ENCODE peak calls at places on chromosome 3, in eight cellular contexts. One of them, this sample, is unnamed.

GRCh38 chr3:194107126-194107525 is 28.8 kb upstream of the HES1 start:
- DNase-seq in fibroblast of lung: no peak
- DNase-seq in tibial artery: no peak
- DNase-seq in astrocyte: no peak
- DNase-seq in cardiac muscle cell: no peak
- DNase-seq in brain microvascular endothelial cell: no peak
- DNase-seq in GM23338: no peak
- DNase-seq in aorta: no peak
- DNase-seq in this sample: no peak

GRCh38 chr3:20043825-20044224 is 3.6 kb downstream of the KAT2B start:
- DNase-seq in tibial artery: no peak
- DNase-seq in aorta: no peak
- DNase-seq in fibroblast of lung: no peak
- DNase-seq in brain microvascular endothelial cell: no peak
- DNase-seq in GM23338: no peak
- DNase-seq in cardiac muscle cell: no peak
- DNase-seq in astrocyte: no peak
- DNase-seq in this sample: no peak

GRCh38 chr3:196624907-196625306 is 14.6 kb upstream of the NRROS start:
- DNase-seq in brain microvascular endothelial cell: no peak
- DNase-seq in aorta: no peak
- DNase-seq in GM23338: no peak
- DNase-seq in fibroblast of lung: no peak
- DNase-seq in cardiac muscle cell: no peak
- DNase-seq in tibial artery: peak; percentile 64
- DNase-seq in astrocyte: no peak
- DNase-seq in this sample: no peak

GRCh38 chr3:24494616-24495333 is at the start of gene THRB:
- DNase-seq in cardiac muscle cell: peak; percentile 75
- DNase-seq in brain microvascular endothelial cell: no peak
- DNase-seq in fibroblast of lung: peak; percentile 48
- DNase-seq in tibial artery: peak; percentile 84
- DNase-seq in GM23338: peak; percentile 79
- DNase-seq in astrocyte: peak; percentile 26
- DNase-seq in aorta: peak; percentile 94
- DNase-seq in this sample: peak; percentile 80

GRCh38 chr3:36681867-36682266 is 82.5 kb downstream of the DCLK3 start:
- DNase-seq in aorta: no peak
- DNase-seq in tibial artery: no peak
- DNase-seq in brain microvascular endothelial cell: no peak
- DNase-seq in GM23338: no peak
- DNase-seq in astrocyte: no peak
- DNase-seq in cardiac muscle cell: no peak
- DNase-seq in fibroblast of lung: no peak
- DNase-seq in this sample: no peak

GRCh38 chr3:8589880-8590556 is 54.6 kb downstream of the SSUH2 start:
- DNase-seq in brain microvascular endothelial cell: no peak
- DNase-seq in GM23338: no peak
- DNase-seq in cardiac muscle cell: no peak
- DNase-seq in astrocyte: peak; percentile 93
- DNase-seq in aorta: no peak
- DNase-seq in fibroblast of lung: peak; percentile 94
- DNase-seq in tibial artery: no peak
- DNase-seq in this sample: no peak

GRCh38 chr3:141076026-141076797 is 25.1 kb downstream of the SPSB4 start:
- DNase-seq in GM23338: no peak
- DNase-seq in brain microvascular endothelial cell: no peak
- DNase-seq in fibroblast of lung: no peak
- DNase-seq in astrocyte: no peak
- DNase-seq in aorta: peak; percentile 47
- DNase-seq in tibial artery: no peak
- DNase-seq in cardiac muscle cell: peak; percentile 65
- DNase-seq in this sample: no peak

GRCh38 chr3:182954553-182954952 is 25.8 kb downstream of the DCUN1D1 start:
- DNase-seq in fibroblast of lung: peak; percentile 16
- DNase-seq in tibial artery: no peak
- DNase-seq in astrocyte: peak; percentile 8
- DNase-seq in brain microvascular endothelial cell: no peak
- DNase-seq in GM23338: no peak
- DNase-seq in cardiac muscle cell: no peak
- DNase-seq in aorta: no peak
- DNase-seq in this sample: no peak

GRCh38 chr3:109115451-109115850 is 2.5 kb downstream of the MORC1 start:
- DNase-seq in cardiac muscle cell: no peak
- DNase-seq in brain microvascular endothelial cell: no peak
- DNase-seq in fibroblast of lung: peak; percentile 23
- DNase-seq in tibial artery: no peak
- DNase-seq in GM23338: no peak
- DNase-seq in astrocyte: peak; percentile 16
- DNase-seq in aorta: no peak
- DNase-seq in this sample: no peak

GRCh38 chr3:58333206-58334012 is 717 bp downstream of the PXK start:
- DNase-seq in GM23338: peak; percentile 63
- DNase-seq in tibial artery: peak; percentile 32
- DNase-seq in astrocyte: no peak
- DNase-seq in brain microvascular endothelial cell: no peak
- DNase-seq in fibroblast of lung: no peak
- DNase-seq in cardiac muscle cell: peak; percentile 49
- DNase-seq in aorta: peak; percentile 75
- DNase-seq in this sample: peak; percentile 43

GRCh38 chr3:183951459-183951858 is 66.2 kb downstream of the ABCC5 start:
- DNase-seq in fibroblast of lung: no peak
- DNase-seq in aorta: no peak
- DNase-seq in brain microvascular endothelial cell: no peak
- DNase-seq in cardiac muscle cell: no peak
- DNase-seq in tibial artery: no peak
- DNase-seq in GM23338: no peak
- DNase-seq in astrocyte: no peak
- DNase-seq in this sample: no peak

GRCh38 chr3:163811996-163812395 is 1266.3 kb downstream of the SI start:
- DNase-seq in cardiac muscle cell: no peak
- DNase-seq in aorta: no peak
- DNase-seq in fibroblast of lung: no peak
- DNase-seq in brain microvascular endothelial cell: no peak
- DNase-seq in tibial artery: no peak
- DNase-seq in astrocyte: no peak
- DNase-seq in GM23338: no peak
- DNase-seq in this sample: no peak

GRCh38 chr3:194370753-194371152 is 1.2 kb upstream of the LRRC15 start:
- DNase-seq in cardiac muscle cell: no peak
- DNase-seq in fibroblast of lung: peak; percentile 21
- DNase-seq in tibial artery: no peak
- DNase-seq in aorta: no peak
- DNase-seq in astrocyte: no peak
- DNase-seq in brain microvascular endothelial cell: no peak
- DNase-seq in GM23338: no peak
- DNase-seq in this sample: no peak

GRCh38 chr3:36911990-36912804 is 32.7 kb downstream of the TRANK1 start:
- DNase-seq in tibial artery: no peak
- DNase-seq in cardiac muscle cell: no peak
- DNase-seq in astrocyte: peak; percentile 86
- DNase-seq in GM23338: no peak
- DNase-seq in fibroblast of lung: peak; percentile 88
- DNase-seq in brain microvascular endothelial cell: peak; percentile 53
- DNase-seq in aorta: no peak
- DNase-seq in this sample: no peak

GRCh38 chr3:110314512-110315114 is 757.0 kb upstream of the NECTIN3 start:
- DNase-seq in astrocyte: peak; percentile 23
- DNase-seq in cardiac muscle cell: peak; percentile 86
- DNase-seq in GM23338: peak; percentile 92
- DNase-seq in fibroblast of lung: peak; percentile 45
- DNase-seq in brain microvascular endothelial cell: peak; percentile 63
- DNase-seq in aorta: no peak
- DNase-seq in tibial artery: peak; percentile 50
- DNase-seq in this sample: peak; percentile 69

GRCh38 chr3:139052802-139053600 is 8.3 kb upstream of the PRR23C start:
- DNase-seq in brain microvascular endothelial cell: no peak
- DNase-seq in tibial artery: no peak
- DNase-seq in aorta: no peak
- DNase-seq in astrocyte: no peak
- DNase-seq in GM23338: no peak
- DNase-seq in cardiac muscle cell: no peak
- DNase-seq in fibroblast of lung: no peak
- DNase-seq in this sample: no peak

GRCh38 chr3:162007722-162008121 is 511.1 kb downstream of the OTOL1 start:
- DNase-seq in GM23338: no peak
- DNase-seq in brain microvascular endothelial cell: no peak
- DNase-seq in cardiac muscle cell: no peak
- DNase-seq in astrocyte: no peak
- DNase-seq in fibroblast of lung: no peak
- DNase-seq in aorta: no peak
- DNase-seq in tibial artery: no peak
- DNase-seq in this sample: no peak

GRCh38 chr3:169771651-169772529 is 1.3 kb upstream of the MYNN start:
- DNase-seq in brain microvascular endothelial cell: peak; percentile 69
- DNase-seq in fibroblast of lung: peak; percentile 65
- DNase-seq in astrocyte: peak; percentile 46
- DNase-seq in tibial artery: peak; percentile 47
- DNase-seq in aorta: no peak
- DNase-seq in GM23338: peak; percentile 78
- DNase-seq in cardiac muscle cell: peak; percentile 75
- DNase-seq in this sample: peak; percentile 71

GRCh38 chr3:72535789-72536188 is 312.5 kb downstream of the SHQ1 start:
- DNase-seq in tibial artery: no peak
- DNase-seq in brain microvascular endothelial cell: no peak
- DNase-seq in astrocyte: no peak
- DNase-seq in fibroblast of lung: no peak
- DNase-seq in cardiac muscle cell: peak; percentile 89
- DNase-seq in aorta: no peak
- DNase-seq in GM23338: no peak
- DNase-seq in this sample: no peak

GRCh38 chr3:43291546-43291945 is 5.2 kb downstream of the SNRK start:
- DNase-seq in aorta: no peak
- DNase-seq in tibial artery: no peak
- DNase-seq in fibroblast of lung: peak; percentile 28
- DNase-seq in astrocyte: peak; percentile 10
- DNase-seq in brain microvascular endothelial cell: no peak
- DNase-seq in cardiac muscle cell: no peak
- DNase-seq in GM23338: no peak
- DNase-seq in this sample: no peak

GRCh38 chr3:100368421-100368820 is 32.5 kb downstream of the TOMM70 start:
- DNase-seq in astrocyte: no peak
- DNase-seq in cardiac muscle cell: no peak
- DNase-seq in aorta: no peak
- DNase-seq in tibial artery: no peak
- DNase-seq in fibroblast of lung: no peak
- DNase-seq in brain microvascular endothelial cell: no peak
- DNase-seq in GM23338: no peak
- DNase-seq in this sample: no peak
- H3K36me3 ChIP-seq in astrocyte: peaks cover 66% of the 10 kb centered on the region
- H3K36me3 ChIP-seq in cardiac muscle cell: peaks cover 75% of the 10 kb centered on the region
- H3K36me3 ChIP-seq in aorta: no peaks in the 10 kb centered on the region
- H3K36me3 ChIP-seq in tibial artery: peaks cover 45% of the 10 kb centered on the region
- H3K36me3 ChIP-seq in fibroblast of lung: peaks cover 15% of the 10 kb centered on the region
- H3K36me3 ChIP-seq in brain microvascular endothelial cell: peaks cover 32% of the 10 kb centered on the region
- H3K36me3 ChIP-seq in GM23338: peaks cover 18% of the 10 kb centered on the region
- H3K36me3 ChIP-seq in this sample: peaks cover 5% of the 10 kb centered on the region

GRCh38 chr3:134029256-134029733 is 430 bp downstream of the SLCO2A1 start:
- DNase-seq in tibial artery: no peak
- DNase-seq in astrocyte: peak; percentile 35
- DNase-seq in fibroblast of lung: peak; percentile 40
- DNase-seq in aorta: no peak
- DNase-seq in GM23338: peak; percentile 44
- DNase-seq in cardiac muscle cell: no peak
- DNase-seq in brain microvascular endothelial cell: no peak
- DNase-seq in this sample: peak; percentile 17
- H3K27ac ChIP-seq in tibial artery: no peak overlapping the region
- H3K27ac ChIP-seq in astrocyte: no peak overlapping the region
- H3K27ac ChIP-seq in fibroblast of lung: no peak overlapping the region
- H3K27ac ChIP-seq in aorta: no peak overlapping the region
- H3K27ac ChIP-seq in GM23338: no peak overlapping the region
- H3K27ac ChIP-seq in cardiac muscle cell: no peak overlapping the region
- H3K27ac ChIP-seq in brain microvascular endothelial cell: no peak overlapping the region
- H3K27ac ChIP-seq in this sample: no peak overlapping the region

GRCh38 chr3:129864519-129864918 is 29.0 kb downstream of the TMCC1 start:
- DNase-seq in tibial artery: no peak
- DNase-seq in astrocyte: no peak
- DNase-seq in fibroblast of lung: no peak
- DNase-seq in cardiac muscle cell: no peak
- DNase-seq in aorta: no peak
- DNase-seq in GM23338: no peak
- DNase-seq in brain microvascular endothelial cell: no peak
- DNase-seq in this sample: no peak
- H3K36me3 ChIP-seq in tibial artery: no peaks in the 10 kb centered on the region
- H3K36me3 ChIP-seq in astrocyte: no peaks in the 10 kb centered on the region
- H3K36me3 ChIP-seq in fibroblast of lung: no peaks in the 10 kb centered on the region
- H3K36me3 ChIP-seq in cardiac muscle cell: peaks cover 4% of the 10 kb centered on the region
- H3K36me3 ChIP-seq in aorta: no peaks in the 10 kb centered on the region
- H3K36me3 ChIP-seq in GM23338: no peaks in the 10 kb centered on the region
- H3K36me3 ChIP-seq in brain microvascular endothelial cell: no peaks in the 10 kb centered on the region
- H3K36me3 ChIP-seq in this sample: no peaks in the 10 kb centered on the region

DNA sequence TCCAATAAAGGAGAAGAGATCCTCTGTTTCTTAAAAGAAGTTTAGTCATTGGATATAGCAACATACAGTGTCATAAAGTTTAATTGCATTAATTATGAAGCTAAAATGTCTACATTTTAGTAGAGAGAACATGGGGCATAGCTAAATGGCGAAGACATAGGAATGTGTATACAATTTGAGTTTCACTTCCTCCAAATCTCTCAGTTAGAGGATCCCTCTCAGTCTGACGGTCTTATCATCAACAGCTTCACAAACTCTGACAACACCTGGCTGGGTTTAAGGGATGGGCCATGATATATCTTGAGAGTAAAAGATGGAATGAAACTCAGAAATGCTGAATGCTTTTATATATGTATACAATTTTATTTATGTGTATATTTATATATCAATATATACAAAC is 111.4 kb downstream of the TIGIT start:
- DNase-seq in GM23338: no peak
- DNase-seq in tibial artery: no peak
- DNase-seq in astrocyte: no peak
- DNase-seq in cardiac muscle cell: no peak
- DNase-seq in brain microvascular endothelial cell: no peak
- DNase-seq in fibroblast of lung: no peak
- DNase-seq in aorta: no peak
- DNase-seq in this sample: no peak
- H3K27ac ChIP-seq in GM23338: no peak overlapping the region
- H3K27ac ChIP-seq in tibial artery: no peak overlapping the region
- H3K27ac ChIP-seq in astrocyte: no peak overlapping the region
- H3K27ac ChIP-seq in cardiac muscle cell: peak overlapping the region; percentile 42
- H3K27ac ChIP-seq in brain microvascular endothelial cell: no peak overlapping the region
- H3K27ac ChIP-seq in fibroblast of lung: peak overlapping the region; percentile 30
- H3K27ac ChIP-seq in aorta: no peak overlapping the region
- H3K27ac ChIP-seq in this sample: no peak overlapping the region

GRCh38 chr3:40465111-40465407 is 7.9 kb downstream of the RPL14 start:
- DNase-seq in cardiac muscle cell: no peak
- DNase-seq in tibial artery: no peak
- DNase-seq in GM23338: no peak
- DNase-seq in fibroblast of lung: no peak
- DNase-seq in brain microvascular endothelial cell: no peak
- DNase-seq in aorta: no peak
- DNase-seq in astrocyte: no peak
- DNase-seq in this sample: no peak
- H3K36me3 ChIP-seq in cardiac muscle cell: peaks cover 31% of the 10 kb centered on the region
- H3K36me3 ChIP-seq in tibial artery: peaks cover 39% of the 10 kb centered on the region
- H3K36me3 ChIP-seq in GM23338: peaks cover 40% of the 10 kb centered on the region
- H3K36me3 ChIP-seq in fibroblast of lung: peaks cover 10% of the 10 kb centered on the region
- H3K36me3 ChIP-seq in brain microvascular endothelial cell: peaks cover 46% of the 10 kb centered on the region
- H3K36me3 ChIP-seq in aorta: peaks cover 2% of the 10 kb centered on the region
- H3K36me3 ChIP-seq in astrocyte: peaks cover 36% of the 10 kb centered on the region
- H3K36me3 ChIP-seq in this sample: peaks cover 20% of the 10 kb centered on the region

GRCh38 chr3:14482271-14482721 is 57.8 kb downstream of the GRIP2 start:
- DNase-seq in fibroblast of lung: no peak
- DNase-seq in astrocyte: no peak
- DNase-seq in cardiac muscle cell: no peak
- DNase-seq in GM23338: no peak
- DNase-seq in aorta: peak; percentile 73
- DNase-seq in brain microvascular endothelial cell: no peak
- DNase-seq in tibial artery: no peak
- DNase-seq in this sample: no peak
- H3K27ac ChIP-seq in fibroblast of lung: no peak overlapping the region
- H3K27ac ChIP-seq in astrocyte: no peak overlapping the region
- H3K27ac ChIP-seq in cardiac muscle cell: no peak overlapping the region
- H3K27ac ChIP-seq in GM23338: no peak overlapping the region
- H3K27ac ChIP-seq in aorta: no peak overlapping the region
- H3K27ac ChIP-seq in brain microvascular endothelial cell: no peak overlapping the region
- H3K27ac ChIP-seq in tibial artery: no peak overlapping the region
- H3K27ac ChIP-seq in this sample: no peak overlapping the region

This sample was measured in colonic mucosa.